ENCODE peak calls at places on chromosomes 16 and 17, in four cellular contexts. One of them, this sample, is unnamed.

GRCh38 chr17:73835605-73836004 is 191.4 kb upstream of the SDK2 start:
- DNase-seq in Peyer's patch: no peak
- DNase-seq in body of pancreas: no peak
- DNase-seq in dorsolateral prefrontal cortex: no peak
- DNase-seq in this sample: no peak

GRCh38 chr17:77090476-77090875 is 50.3 kb upstream of the SEC14L1 start:
- DNase-seq in dorsolateral prefrontal cortex: no peak
- DNase-seq in body of pancreas: no peak
- DNase-seq in Peyer's patch: no peak
- DNase-seq in this sample: no peak

GRCh38 chr17:61469949-61470348 is 17.7 kb downstream of the TBX4 start:
- DNase-seq in body of pancreas: peak; percentile 6
- DNase-seq in dorsolateral prefrontal cortex: no peak
- DNase-seq in Peyer's patch: no peak
- DNase-seq in this sample: no peak

GRCh38 chr17:17942846-17943245 is 29.4 kb downstream of the TOM1L2 start:
- DNase-seq in body of pancreas: no peak
- DNase-seq in Peyer's patch: peak; percentile 18
- DNase-seq in dorsolateral prefrontal cortex: no peak
- DNase-seq in this sample: no peak

GRCh38 chr16:78211200-78211599 is 111.7 kb downstream of the WWOX start:
- DNase-seq in body of pancreas: no peak
- DNase-seq in Peyer's patch: no peak
- DNase-seq in dorsolateral prefrontal cortex: no peak
- DNase-seq in this sample: no peak

GRCh38 chr16:68512183-68512582 is 26.9 kb upstream of the ZFP90 start:
- DNase-seq in body of pancreas: no peak
- DNase-seq in Peyer's patch: no peak
- DNase-seq in dorsolateral prefrontal cortex: no peak
- DNase-seq in this sample: no peak

GRCh38 chr17:46212634-46213435 is 19.6 kb upstream of the KANSL1 start:
- DNase-seq in Peyer's patch: peak; percentile 89
- DNase-seq in body of pancreas: peak; percentile 80
- DNase-seq in dorsolateral prefrontal cortex: peak; percentile 75
- DNase-seq in this sample: no peak

GRCh38 chr16:85812811-85813700 is 13.6 kb downstream of the COX4I1 start:
- DNase-seq in dorsolateral prefrontal cortex: no peak
- DNase-seq in Peyer's patch: peak; percentile 19
- DNase-seq in body of pancreas: no peak
- DNase-seq in this sample: no peak

GRCh38 chr17:924711-925480 is 54.7 kb downstream of the NXN start:
- DNase-seq in Peyer's patch: no peak
- DNase-seq in dorsolateral prefrontal cortex: no peak
- DNase-seq in body of pancreas: no peak
- DNase-seq in this sample: no peak

GRCh38 chr16:75286996-75287395 is 35.6 kb upstream of the BCAR1 start:
- DNase-seq in body of pancreas: no peak
- DNase-seq in Peyer's patch: no peak
- DNase-seq in dorsolateral prefrontal cortex: no peak
- DNase-seq in this sample: no peak

GRCh38 chr17:67414130-67414529 is 37.0 kb downstream of the PITPNC1 start:
- DNase-seq in body of pancreas: no peak
- DNase-seq in dorsolateral prefrontal cortex: no peak
- DNase-seq in Peyer's patch: no peak
- DNase-seq in this sample: no peak

GRCh38 chr17:77404812-77405581 is 264.2 kb downstream of the SEC14L1 start:
- DNase-seq in dorsolateral prefrontal cortex: peak; percentile 63
- DNase-seq in Peyer's patch: peak; percentile 95
- DNase-seq in body of pancreas: peak; percentile 42
- DNase-seq in this sample: peak; percentile 60

GRCh38 chr16:71442041-71442440 is at the start of gene TLE7:
- DNase-seq in dorsolateral prefrontal cortex: no peak
- DNase-seq in Peyer's patch: no peak
- DNase-seq in body of pancreas: no peak
- DNase-seq in this sample: no peak

GRCh38 chr16:71443714-71444113 is 1.9 kb upstream of the TLE7 start:
- DNase-seq in body of pancreas: no peak
- DNase-seq in dorsolateral prefrontal cortex: no peak
- DNase-seq in Peyer's patch: no peak
- DNase-seq in this sample: no peak

GRCh38 chr16:71440669-71441347 is 1.0 kb downstream of the TLE7 start:
- DNase-seq in dorsolateral prefrontal cortex: no peak
- DNase-seq in Peyer's patch: no peak
- DNase-seq in body of pancreas: no peak
- DNase-seq in this sample: no peak

GRCh38 chr16:71439531-71439930 is 2.3 kb downstream of the TLE7 start:
- DNase-seq in Peyer's patch: no peak
- DNase-seq in body of pancreas: no peak
- DNase-seq in dorsolateral prefrontal cortex: no peak
- DNase-seq in this sample: no peak

GRCh38 chr16:71441348-71441781 is 489 bp downstream of the TLE7 start:
- DNase-seq in Peyer's patch: no peak
- DNase-seq in dorsolateral prefrontal cortex: no peak
- DNase-seq in body of pancreas: no peak
- DNase-seq in this sample: no peak
- TF ChIP-seq CTCF in Peyer's patch: no peak
- TF ChIP-seq CTCF in dorsolateral prefrontal cortex: no peak
- TF ChIP-seq CTCF in body of pancreas: no peak
- TF ChIP-seq CTCF in this sample: no peak

GRCh38 chr16:72467157-72467759 is 295.3 kb upstream of the PMFBP1 start:
- DNase-seq in body of pancreas: no peak
- DNase-seq in Peyer's patch: no peak
- DNase-seq in dorsolateral prefrontal cortex: no peak
- DNase-seq in this sample: no peak
- TF ChIP-seq CTCF in body of pancreas: peak; percentile 58
- TF ChIP-seq CTCF in Peyer's patch: peak; percentile 63
- TF ChIP-seq CTCF in dorsolateral prefrontal cortex: peak; percentile 73
- TF ChIP-seq CTCF in this sample: no peak

GRCh38 chr17:80845121-80845862 is 146.3 kb upstream of the CHMP6 start:
- DNase-seq in Peyer's patch: peak; percentile 41
- DNase-seq in dorsolateral prefrontal cortex: no peak
- DNase-seq in body of pancreas: no peak
- DNase-seq in this sample: no peak

GRCh38 chr17:80843741-80844156 is 147.9 kb upstream of the CHMP6 start:
- DNase-seq in Peyer's patch: peak; percentile 21
- DNase-seq in body of pancreas: no peak
- DNase-seq in dorsolateral prefrontal cortex: no peak
- DNase-seq in this sample: no peak

GRCh38 chr17:80844418-80844990 is 147.1 kb upstream of the CHMP6 start:
- DNase-seq in body of pancreas: no peak
- DNase-seq in dorsolateral prefrontal cortex: no peak
- DNase-seq in Peyer's patch: peak; percentile 29
- DNase-seq in this sample: no peak

GRCh38 chr17:80840011-80840410 is 151.6 kb upstream of the CHMP6 start:
- DNase-seq in Peyer's patch: no peak
- DNase-seq in body of pancreas: no peak
- DNase-seq in dorsolateral prefrontal cortex: no peak
- DNase-seq in this sample: no peak

GRCh38 chr17:80842456-80843053 is 149.1 kb upstream of the CHMP6 start:
- DNase-seq in Peyer's patch: no peak
- DNase-seq in dorsolateral prefrontal cortex: no peak
- DNase-seq in body of pancreas: no peak
- DNase-seq in this sample: no peak
- TF ChIP-seq CTCF in Peyer's patch: no peak
- TF ChIP-seq CTCF in dorsolateral prefrontal cortex: no peak
- TF ChIP-seq CTCF in body of pancreas: no peak
- TF ChIP-seq CTCF in this sample: no peak

GRCh38 chr16:4410335-4411075 is 5.9 kb downstream of the CORO7 start:
- DNase-seq in dorsolateral prefrontal cortex: peak; percentile 58
- DNase-seq in body of pancreas: peak; percentile 60
- DNase-seq in Peyer's patch: peak; percentile 73
- DNase-seq in this sample: no peak

GRCh38 chr16:4407543-4408322 is 8.7 kb downstream of the CORO7 start:
- DNase-seq in body of pancreas: no peak
- DNase-seq in Peyer's patch: no peak
- DNase-seq in dorsolateral prefrontal cortex: no peak
- DNase-seq in this sample: no peak

GRCh38 chr16:4408323-4408690 is 8.1 kb downstream of the CORO7 start:
- DNase-seq in Peyer's patch: no peak
- DNase-seq in dorsolateral prefrontal cortex: no peak
- DNase-seq in body of pancreas: no peak
- DNase-seq in this sample: no peak

GRCh38 chr16:4411684-4412083 is 4.7 kb downstream of the CORO7 start:
- DNase-seq in dorsolateral prefrontal cortex: peak; percentile 91
- DNase-seq in body of pancreas: no peak
- DNase-seq in Peyer's patch: no peak
- DNase-seq in this sample: no peak

DNA sequence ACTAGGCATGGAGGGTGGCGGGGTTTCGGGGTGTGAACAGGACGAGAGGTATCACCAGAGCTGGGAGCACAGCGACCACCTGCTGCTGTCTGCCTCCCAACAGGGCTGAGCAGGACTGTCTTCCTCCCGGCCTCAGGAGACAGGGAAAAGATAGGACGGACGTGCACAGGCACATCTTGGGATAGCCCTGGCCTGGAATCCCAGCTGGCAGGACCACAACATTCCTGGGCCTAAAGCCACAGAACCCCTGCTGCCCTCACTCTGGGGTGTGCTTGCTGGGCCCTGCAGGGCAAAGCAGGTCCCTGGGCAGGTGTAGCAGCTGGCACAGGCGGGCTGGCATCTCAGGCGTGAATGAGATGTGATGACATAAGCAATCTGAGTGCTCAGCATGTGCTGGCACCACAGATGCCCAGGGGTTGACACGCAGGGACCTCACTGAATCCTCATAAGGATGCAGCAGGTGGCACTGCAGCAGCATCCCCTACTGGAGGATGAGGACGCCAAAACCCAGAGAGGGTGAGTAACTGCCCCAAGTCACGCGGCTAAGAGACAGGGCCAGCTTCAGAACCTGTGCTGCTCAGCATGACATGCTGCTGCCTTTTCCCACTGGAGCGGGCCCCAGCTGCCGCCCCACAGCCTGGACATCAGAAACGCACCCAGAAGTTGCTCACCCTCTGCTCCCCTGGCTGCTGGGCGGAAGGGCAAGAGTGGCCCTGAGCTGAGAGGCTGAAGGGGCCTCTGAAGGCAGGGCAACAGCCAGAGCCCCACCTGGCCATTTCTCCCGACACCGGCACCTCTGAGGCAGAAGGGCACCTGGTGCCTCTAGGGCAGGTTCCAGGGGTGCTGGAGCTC is 7.1 kb downstream of the CORO7 start:
- DNase-seq in dorsolateral prefrontal cortex: peak; percentile 48
- DNase-seq in Peyer's patch: no peak
- DNase-seq in body of pancreas: no peak
- DNase-seq in this sample: no peak
- TF ChIP-seq CTCF in dorsolateral prefrontal cortex: no peak
- TF ChIP-seq CTCF in Peyer's patch: no peak
- TF ChIP-seq CTCF in body of pancreas: no peak
- TF ChIP-seq CTCF in this sample: no peak

DNA sequence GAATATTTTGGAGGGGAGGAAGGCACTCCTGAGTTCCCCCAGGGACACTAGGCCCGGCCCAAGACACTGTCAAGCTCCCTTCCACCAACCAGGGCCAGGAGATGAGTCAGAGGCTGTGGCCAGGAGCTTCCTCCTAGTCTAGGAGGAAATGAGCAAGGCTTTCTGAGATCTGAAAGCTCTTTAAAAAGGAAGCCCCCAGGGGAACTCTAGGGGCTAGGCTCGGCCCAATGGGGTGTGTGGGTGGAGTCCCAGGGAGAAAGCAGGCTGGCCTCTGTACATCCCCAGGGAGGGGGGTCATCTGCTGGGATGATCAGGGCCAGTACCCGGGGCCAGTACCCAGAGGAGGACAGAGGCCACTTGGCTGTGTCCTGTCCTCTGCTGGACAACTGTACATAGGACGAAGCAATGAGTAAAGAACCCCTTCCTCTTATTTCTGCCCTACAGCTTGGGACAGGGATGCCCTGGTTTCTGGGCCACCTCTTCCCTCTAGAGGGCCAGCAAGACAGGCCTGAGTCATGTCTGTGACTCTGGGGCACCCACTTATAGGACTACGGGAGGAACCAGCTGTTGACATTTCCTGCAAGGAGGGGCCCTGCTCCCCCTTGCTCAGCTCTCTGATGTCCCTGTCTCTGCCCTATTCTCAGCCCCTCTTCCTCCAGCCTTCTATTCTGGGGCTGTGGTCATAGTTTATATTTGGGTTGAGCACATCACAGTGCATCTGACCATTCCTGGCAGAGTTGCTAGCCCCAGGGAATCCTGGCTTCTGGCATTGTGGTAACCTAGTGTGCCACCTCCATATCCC is 2.7 kb downstream of the FHOD1 start:
- DNase-seq in dorsolateral prefrontal cortex: peak; percentile 43
- DNase-seq in Peyer's patch: peak; percentile 89
- DNase-seq in body of pancreas: peak; percentile 53
- DNase-seq in this sample: peak; percentile 69
- TF ChIP-seq CTCF in dorsolateral prefrontal cortex: no peak
- TF ChIP-seq CTCF in Peyer's patch: no peak
- TF ChIP-seq CTCF in body of pancreas: no peak
- TF ChIP-seq CTCF in this sample: no peak

GRCh38 chr17:58141505-58141904 is 6.7 kb upstream of the OR4D1 start:
- DNase-seq in body of pancreas: no peak
- DNase-seq in dorsolateral prefrontal cortex: no peak
- DNase-seq in Peyer's patch: no peak
- DNase-seq in this sample: no peak

GRCh38 chr17:58136669-58137279 is 11.4 kb upstream of the OR4D1 start:
- DNase-seq in dorsolateral prefrontal cortex: no peak
- DNase-seq in Peyer's patch: no peak
- DNase-seq in body of pancreas: no peak
- DNase-seq in this sample: no peak
- TF ChIP-seq CTCF in dorsolateral prefrontal cortex: no peak
- TF ChIP-seq CTCF in Peyer's patch: peak; percentile 24
- TF ChIP-seq CTCF in body of pancreas: peak; percentile 29
- TF ChIP-seq CTCF in this sample: no peak

GRCh38 chr16:30075503-30076275 is at the start of gene PPP4C:
- DNase-seq in dorsolateral prefrontal cortex: peak; percentile 89
- DNase-seq in body of pancreas: peak; percentile 90
- DNase-seq in Peyer's patch: peak; percentile 97
- DNase-seq in this sample: peak; percentile 86
- TF ChIP-seq CTCF in dorsolateral prefrontal cortex: peak; percentile 39
- TF ChIP-seq CTCF in body of pancreas: no peak
- TF ChIP-seq CTCF in Peyer's patch: peak; percentile 10
- TF ChIP-seq CTCF in this sample: no peak